ENCODE peak calls at places on chromosomes 5 and 9, in eight cellular contexts. W is lower leg skin, A is breast epithelium, T is uterus, S is ovary, M is A549, E is suprapubic skin, L is IMR-90. X is an unnamed sample.
A peak's percentile ranks its signal among the peaks of the same experiment; 100 is the strongest.

GRCh38 chr5:74122979-74123575 is 497.1 kb downstream of the ARHGEF28 start:
- DNase-seq in T (no peak), W (no peak), M (no peak), L (no peak), A (no peak), S (no peak), E (no peak), X (no peak)

GRCh38 chr9:87964826-87965225 is 9.5 kb downstream of the CDK20 start:
- DNase-seq in W (no peak), T (no peak), M (no peak), L (no peak), A (no peak), E (no peak), S (no peak), X (no peak)

GRCh38 chr9:100492952-100493351 is 20.0 kb downstream of the TMEFF1 start:
- DNase-seq in T (no peak), S (no peak), E (no peak), A (no peak), M (peak; percentile 20), L (peak; percentile 22), W (no peak), X (no peak)

GRCh38 chr5:43523662-43524072 is 8.7 kb upstream of the C5orf34 start:
- DNase-seq in A (no peak), L (no peak), T (no peak), E (no peak), M (no peak), W (no peak), S (no peak), X (no peak)

GRCh38 chr5:79255786-79256557 is 20.0 kb downstream of the JMY start:
- DNase-seq in S (no peak), E (no peak), L (peak; percentile 46), T (no peak), M (peak; percentile 57), W (no peak), A (no peak), X (no peak)

GRCh38 chr9:15873573-15874177 is 320.8 kb downstream of the CCDC171 start:
- DNase-seq in S (no peak), E (no peak), L (peak; percentile 74), W (no peak), M (peak; percentile 58), A (no peak), T (no peak), X (no peak)

GRCh38 chr9:76414656-76415055 is 20.4 kb upstream of the RFK start:
- DNase-seq in A (no peak), L (peak; percentile 69), T (no peak), W (no peak), E (no peak), S (no peak), M (no peak), X (no peak)

GRCh38 chr5:177469750-177470525 is 3.5 kb downstream of the DBN1 start:
- DNase-seq in E (no peak), M (no peak), T (no peak), S (no peak), A (no peak), W (no peak), L (no peak), X (no peak)

GRCh38 chr5:165525268-165525667 is 2019.8 kb downstream of the MAT2B start:
- DNase-seq in M (no peak), T (no peak), W (no peak), A (no peak), S (no peak), L (peak; percentile 91), E (no peak), X (no peak)

GRCh38 chr9:105344283-105344682 is 99.8 kb downstream of the SLC44A1 start:
- DNase-seq in M (no peak), E (no peak), L (no peak), S (no peak), A (no peak), W (no peak), T (no peak), X (no peak)

GRCh38 chr5:143024227-143024920 is 254.2 kb downstream of the ARHGAP26 start:
- DNase-seq in A (no peak), M (no peak), S (no peak), L (no peak), T (no peak), W (no peak), E (no peak), X (no peak)

GRCh38 chr9:122218885-122219855 is 9.6 kb downstream of the LHX6 start:
- DNase-seq in W (peak; percentile 78), M (no peak), E (no peak), L (peak; percentile 26), A (no peak), S (no peak), T (no peak), X (no peak)

GRCh38 chr5:1834721-1835425 is 33.7 kb downstream of the NDUFS6 start:
- DNase-seq in A (no peak), L (no peak), M (no peak), E (peak; percentile 50), S (no peak), T (no peak), W (no peak), X (peak; percentile 9)

GRCh38 chr5:10216107-10216506 is 33.6 kb downstream of the ATPSCKMT start:
- DNase-seq in E (no peak), A (no peak), S (no peak), T (no peak), L (no peak), W (no peak), M (no peak), X (no peak)

GRCh38 chr5:157603333-157604190 is 28.0 kb upstream of the ADAM19 start:
- DNase-seq in W (no peak), T (no peak), A (no peak), L (peak; percentile 93), E (no peak), S (no peak), M (peak; percentile 55), X (no peak)

GRCh38 chr9:135410421-135410820 is 69.2 kb upstream of the PPP1R26 start:
- DNase-seq in L (no peak), S (no peak), M (no peak), W (no peak), A (no peak), T (no peak), E (no peak), X (no peak)

GRCh38 chr9:80491086-80491749 is 919.5 kb downstream of the TLE4 start:
- DNase-seq in E (no peak), W (no peak), L (no peak), S (no peak), T (no peak), A (no peak), M (no peak), X (no peak)

GRCh38 chr5:150184990-150185952 is 4.6 kb upstream of the SLC6A7 start:
- DNase-seq in S (no peak), M (no peak), E (no peak), W (no peak), A (no peak), T (no peak), L (no peak), X (peak; percentile 91)

GRCh38 chr5:98977723-98978122 is 48.9 kb upstream of the CHD1 start:
- DNase-seq in T (no peak), L (no peak), W (no peak), E (no peak), A (peak; percentile 37), M (no peak), S (no peak), X (no peak)

GRCh38 chr5:139461176-139461575 is 1.4 kb downstream of the ECSCR start:
- DNase-seq in S (no peak), W (no peak), E (no peak), A (no peak), L (no peak), T (no peak), M (no peak), X (no peak)

GRCh38 chr5:139459451-139459934 is 3.0 kb downstream of the ECSCR start:
- DNase-seq in S (no peak), A (no peak), W (no peak), E (no peak), T (no peak), M (no peak), L (no peak), X (no peak)

GRCh38 chr5:139460457-139460856 is 2.1 kb downstream of the ECSCR start:
- DNase-seq in M (no peak), E (no peak), T (no peak), A (no peak), W (no peak), S (no peak), L (no peak), X (no peak)

GRCh38 chr5:139461698-139462097 is 845 bp downstream of the ECSCR start:
- DNase-seq in L (peak; percentile 79), A (no peak), T (no peak), E (no peak), M (no peak), S (no peak), W (no peak), X (no peak)

DNA sequence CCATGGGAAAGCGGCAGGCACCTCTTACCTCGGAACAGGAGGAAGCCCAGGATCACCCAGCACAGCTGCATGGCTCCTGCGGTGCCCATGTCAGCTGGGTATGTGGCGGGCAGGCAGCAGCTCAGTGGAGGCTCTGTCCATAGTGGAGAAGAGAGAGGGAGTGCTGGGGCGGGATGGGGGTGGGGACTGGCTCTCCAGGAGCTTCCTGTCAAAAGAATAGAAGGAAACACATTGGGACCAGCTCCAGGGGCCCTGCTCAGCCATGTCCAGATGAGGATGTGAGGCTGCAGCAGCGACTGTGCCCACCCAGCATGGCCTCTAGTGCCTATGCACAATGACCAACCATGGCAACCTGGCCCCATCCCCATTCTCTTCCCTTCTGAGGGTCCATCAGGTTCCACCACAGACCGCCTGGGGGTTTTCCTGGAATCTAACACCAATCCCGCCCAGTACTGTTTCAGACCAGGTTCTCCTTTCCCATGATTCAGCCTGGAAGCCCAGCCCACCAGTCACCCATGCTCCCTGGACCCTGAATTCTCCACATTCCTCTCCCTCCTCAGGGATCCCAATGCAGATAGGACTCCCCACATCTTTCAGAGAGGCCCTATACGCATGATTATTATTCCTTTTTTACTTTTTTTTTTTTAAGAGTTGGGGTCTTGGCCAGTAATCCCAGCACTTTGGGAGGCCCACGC is at the start of gene ECSCR:
- DNase-seq in W (no peak), A (no peak), S (no peak), E (no peak), L (no peak), M (no peak), T (no peak), X (no peak)
- TF ChIP-seq POLR2A in W (no peak), A (no peak), S (no peak), E (no peak), L (no peak), M (no peak), T (no peak), X (no peak)

GRCh38 chr9:137198051-137198747 is 2.3 kb downstream of the TPRN start:
- DNase-seq in W (no peak), S (no peak), E (no peak), M (no peak), T (no peak), A (peak; percentile 71), L (no peak), X (peak; percentile 85)
- H3K4me3 ChIP-seq in W (no peak overlapping the region), S (no peak overlapping the region), E (peak overlapping the region; percentile 59), M (no peak overlapping the region), T (no peak overlapping the region), A (peak overlapping the region; percentile 68), L (no peak overlapping the region), X (peak overlapping the region; percentile 43)

GRCh38 chr5:154038604-154039457 is at the start of the genes FAM114A2 and MFAP3:
- DNase-seq in S (peak; percentile 82), T (peak; percentile 81), W (peak; percentile 97), M (peak; percentile 91), A (peak; percentile 83), L (peak; percentile 82), E (peak; percentile 94), X (peak; percentile 94)
- TF ChIP-seq POLR2A in S (peak; percentile 73), T (peak; percentile 78), W (peak; percentile 43), M (peak; percentile 92), A (peak; percentile 45), L (peak; percentile 85), E (peak; percentile 83), X (peak; percentile 83)

GRCh38 chr9:72169185-72169584 is 19.9 kb downstream of the GDA start:
- DNase-seq in T (no peak), M (no peak), E (no peak), W (no peak), S (no peak), L (no peak), A (no peak), X (no peak)
- H3K4me3 ChIP-seq in T (no peak overlapping the region), M (no peak overlapping the region), E (no peak overlapping the region), W (no peak overlapping the region), S (no peak overlapping the region), L (no peak overlapping the region), A (no peak overlapping the region), X (no peak overlapping the region)